ENCODE peak calls at places on chromosomes 11 and 22, in nine cellular contexts. One of them, this sample, is unnamed.

GRCh38 chr11:91295591-91295990 is 929.0 kb upstream of the FAT3 start:
- DNase-seq in activated naive CD8-positive, alpha-beta T cell treated with anti-CD3 and anti-CD28 coated beads for 36 hours: no peak
- DNase-seq in NCI-H1436: no peak
- DNase-seq in NCI-H446: peak; percentile 22
- DNase-seq in GM12865: peak; percentile 15
- DNase-seq in stimulated activated CD8-positive, alpha-beta memory T cell treated with anti-CD3 and anti-CD28 coated beads, Interleukin-15, amount 100 ng/mL, for 24 hours: no peak
- DNase-seq in HTR-8/SVneo: no peak
- DNase-seq in nephron progenitor cell: no peak
- DNase-seq in heart left ventricle: no peak
- DNase-seq in this sample: no peak

GRCh38 chr11:61041755-61042518 is 60.4 kb upstream of the CD5 start:
- DNase-seq in activated naive CD8-positive, alpha-beta T cell treated with anti-CD3 and anti-CD28 coated beads for 36 hours: peak; percentile 85
- DNase-seq in NCI-H1436: peak; percentile 93
- DNase-seq in NCI-H446: no peak
- DNase-seq in GM12865: peak; percentile 92
- DNase-seq in stimulated activated CD8-positive, alpha-beta memory T cell treated with anti-CD3 and anti-CD28 coated beads, Interleukin-15, amount 100 ng/mL, for 24 hours: no peak
- DNase-seq in HTR-8/SVneo: no peak
- DNase-seq in nephron progenitor cell: peak; percentile 41
- DNase-seq in heart left ventricle: peak; percentile 64
- DNase-seq in this sample: peak; percentile 93

GRCh38 chr11:125063429-125064043 is 431 bp downstream of the SLC37A2 start:
- DNase-seq in activated naive CD8-positive, alpha-beta T cell treated with anti-CD3 and anti-CD28 coated beads for 36 hours: no peak
- DNase-seq in NCI-H1436: no peak
- DNase-seq in NCI-H446: no peak
- DNase-seq in GM12865: no peak
- DNase-seq in stimulated activated CD8-positive, alpha-beta memory T cell treated with anti-CD3 and anti-CD28 coated beads, Interleukin-15, amount 100 ng/mL, for 24 hours: no peak
- DNase-seq in HTR-8/SVneo: no peak
- DNase-seq in nephron progenitor cell: peak; percentile 32
- DNase-seq in heart left ventricle: peak; percentile 9
- DNase-seq in this sample: no peak

GRCh38 chr11:17553249-17553546 is 6.1 kb downstream of the OTOG start:
- DNase-seq in activated naive CD8-positive, alpha-beta T cell treated with anti-CD3 and anti-CD28 coated beads for 36 hours: no peak
- DNase-seq in NCI-H1436: no peak
- DNase-seq in NCI-H446: no peak
- DNase-seq in GM12865: no peak
- DNase-seq in stimulated activated CD8-positive, alpha-beta memory T cell treated with anti-CD3 and anti-CD28 coated beads, Interleukin-15, amount 100 ng/mL, for 24 hours: no peak
- DNase-seq in HTR-8/SVneo: no peak
- DNase-seq in nephron progenitor cell: no peak
- DNase-seq in heart left ventricle: no peak
- DNase-seq in this sample: no peak

GRCh38 chr11:27718853-27719574 is 18.8 kb upstream of the BDNF start:
- DNase-seq in activated naive CD8-positive, alpha-beta T cell treated with anti-CD3 and anti-CD28 coated beads for 36 hours: no peak
- DNase-seq in NCI-H1436: no peak
- DNase-seq in NCI-H446: peak; percentile 67
- DNase-seq in GM12865: no peak
- DNase-seq in stimulated activated CD8-positive, alpha-beta memory T cell treated with anti-CD3 and anti-CD28 coated beads, Interleukin-15, amount 100 ng/mL, for 24 hours: no peak
- DNase-seq in HTR-8/SVneo: no peak
- DNase-seq in nephron progenitor cell: peak; percentile 76
- DNase-seq in heart left ventricle: peak; percentile 33
- DNase-seq in this sample: no peak

GRCh38 chr11:110029714-110030113 is 63.5 kb upstream of the ZC3H12C start:
- DNase-seq in activated naive CD8-positive, alpha-beta T cell treated with anti-CD3 and anti-CD28 coated beads for 36 hours: no peak
- DNase-seq in NCI-H1436: no peak
- DNase-seq in NCI-H446: no peak
- DNase-seq in GM12865: no peak
- DNase-seq in stimulated activated CD8-positive, alpha-beta memory T cell treated with anti-CD3 and anti-CD28 coated beads, Interleukin-15, amount 100 ng/mL, for 24 hours: no peak
- DNase-seq in HTR-8/SVneo: no peak
- DNase-seq in nephron progenitor cell: no peak
- DNase-seq in heart left ventricle: no peak
- DNase-seq in this sample: no peak

GRCh38 chr11:17791144-17791543 is 56.6 kb downstream of the KCNC1 start:
- DNase-seq in activated naive CD8-positive, alpha-beta T cell treated with anti-CD3 and anti-CD28 coated beads for 36 hours: no peak
- DNase-seq in NCI-H1436: no peak
- DNase-seq in NCI-H446: no peak
- DNase-seq in GM12865: no peak
- DNase-seq in stimulated activated CD8-positive, alpha-beta memory T cell treated with anti-CD3 and anti-CD28 coated beads, Interleukin-15, amount 100 ng/mL, for 24 hours: no peak
- DNase-seq in HTR-8/SVneo: no peak
- DNase-seq in nephron progenitor cell: no peak
- DNase-seq in heart left ventricle: no peak
- DNase-seq in this sample: no peak

GRCh38 chr11:28838741-28839140 is 730.6 kb downstream of the METTL15 start:
- DNase-seq in activated naive CD8-positive, alpha-beta T cell treated with anti-CD3 and anti-CD28 coated beads for 36 hours: no peak
- DNase-seq in NCI-H1436: no peak
- DNase-seq in NCI-H446: no peak
- DNase-seq in GM12865: no peak
- DNase-seq in stimulated activated CD8-positive, alpha-beta memory T cell treated with anti-CD3 and anti-CD28 coated beads, Interleukin-15, amount 100 ng/mL, for 24 hours: no peak
- DNase-seq in HTR-8/SVneo: no peak
- DNase-seq in nephron progenitor cell: no peak
- DNase-seq in heart left ventricle: no peak
- DNase-seq in this sample: peak; percentile 35

GRCh38 chr11:1589996-1590395 is 4.9 kb upstream of the KRTAP5-1 start:
- DNase-seq in activated naive CD8-positive, alpha-beta T cell treated with anti-CD3 and anti-CD28 coated beads for 36 hours: no peak
- DNase-seq in NCI-H1436: no peak
- DNase-seq in NCI-H446: no peak
- DNase-seq in GM12865: no peak
- DNase-seq in stimulated activated CD8-positive, alpha-beta memory T cell treated with anti-CD3 and anti-CD28 coated beads, Interleukin-15, amount 100 ng/mL, for 24 hours: no peak
- DNase-seq in HTR-8/SVneo: no peak
- DNase-seq in nephron progenitor cell: no peak
- DNase-seq in heart left ventricle: no peak
- DNase-seq in this sample: no peak

GRCh38 chr11:14114269-14114668 is 151.7 kb downstream of the SPON1 start:
- DNase-seq in activated naive CD8-positive, alpha-beta T cell treated with anti-CD3 and anti-CD28 coated beads for 36 hours: no peak
- DNase-seq in NCI-H1436: no peak
- DNase-seq in NCI-H446: no peak
- DNase-seq in GM12865: no peak
- DNase-seq in stimulated activated CD8-positive, alpha-beta memory T cell treated with anti-CD3 and anti-CD28 coated beads, Interleukin-15, amount 100 ng/mL, for 24 hours: no peak
- DNase-seq in HTR-8/SVneo: no peak
- DNase-seq in nephron progenitor cell: no peak
- DNase-seq in heart left ventricle: peak; percentile 12
- DNase-seq in this sample: no peak

GRCh38 chr11:111762981-111763643 is 3.1 kb downstream of the PPP2R1B start:
- DNase-seq in activated naive CD8-positive, alpha-beta T cell treated with anti-CD3 and anti-CD28 coated beads for 36 hours: no peak
- DNase-seq in NCI-H1436: no peak
- DNase-seq in NCI-H446: peak; percentile 28
- DNase-seq in GM12865: no peak
- DNase-seq in stimulated activated CD8-positive, alpha-beta memory T cell treated with anti-CD3 and anti-CD28 coated beads, Interleukin-15, amount 100 ng/mL, for 24 hours: no peak
- DNase-seq in HTR-8/SVneo: no peak
- DNase-seq in nephron progenitor cell: no peak
- DNase-seq in heart left ventricle: no peak
- DNase-seq in this sample: no peak

GRCh38 chr11:17384002-17384511 is 4.4 kb downstream of the KCNJ11 start:
- DNase-seq in activated naive CD8-positive, alpha-beta T cell treated with anti-CD3 and anti-CD28 coated beads for 36 hours: peak; percentile 77
- DNase-seq in NCI-H1436: peak; percentile 81
- DNase-seq in NCI-H446: peak; percentile 91
- DNase-seq in GM12865: peak; percentile 89
- DNase-seq in stimulated activated CD8-positive, alpha-beta memory T cell treated with anti-CD3 and anti-CD28 coated beads, Interleukin-15, amount 100 ng/mL, for 24 hours: peak; percentile 60
- DNase-seq in HTR-8/SVneo: peak; percentile 74
- DNase-seq in nephron progenitor cell: peak; percentile 89
- DNase-seq in heart left ventricle: peak; percentile 76
- DNase-seq in this sample: peak; percentile 39

GRCh38 chr22:27621671-27622070 is 179.9 kb downstream of the MN1 start:
- DNase-seq in activated naive CD8-positive, alpha-beta T cell treated with anti-CD3 and anti-CD28 coated beads for 36 hours: no peak
- DNase-seq in NCI-H1436: no peak
- DNase-seq in NCI-H446: no peak
- DNase-seq in GM12865: no peak
- DNase-seq in stimulated activated CD8-positive, alpha-beta memory T cell treated with anti-CD3 and anti-CD28 coated beads, Interleukin-15, amount 100 ng/mL, for 24 hours: no peak
- DNase-seq in HTR-8/SVneo: no peak
- DNase-seq in nephron progenitor cell: no peak
- DNase-seq in heart left ventricle: no peak
- DNase-seq in this sample: no peak

GRCh38 chr11:91173701-91174100 is 950.9 kb upstream of the CHORDC1 start:
- DNase-seq in activated naive CD8-positive, alpha-beta T cell treated with anti-CD3 and anti-CD28 coated beads for 36 hours: no peak
- DNase-seq in NCI-H1436: no peak
- DNase-seq in NCI-H446: no peak
- DNase-seq in GM12865: no peak
- DNase-seq in stimulated activated CD8-positive, alpha-beta memory T cell treated with anti-CD3 and anti-CD28 coated beads, Interleukin-15, amount 100 ng/mL, for 24 hours: no peak
- DNase-seq in HTR-8/SVneo: peak; percentile 12
- DNase-seq in nephron progenitor cell: no peak
- DNase-seq in heart left ventricle: no peak
- DNase-seq in this sample: no peak

GRCh38 chr11:47688986-47689385 is 26.2 kb downstream of the AGBL2 start:
- DNase-seq in activated naive CD8-positive, alpha-beta T cell treated with anti-CD3 and anti-CD28 coated beads for 36 hours: no peak
- DNase-seq in NCI-H1436: no peak
- DNase-seq in NCI-H446: no peak
- DNase-seq in GM12865: no peak
- DNase-seq in stimulated activated CD8-positive, alpha-beta memory T cell treated with anti-CD3 and anti-CD28 coated beads, Interleukin-15, amount 100 ng/mL, for 24 hours: no peak
- DNase-seq in HTR-8/SVneo: no peak
- DNase-seq in nephron progenitor cell: no peak
- DNase-seq in heart left ventricle: no peak
- DNase-seq in this sample: no peak